ENCODE peak calls at places on chromosomes 2 and 18, in nine cellular contexts. A, K, E, W, H, S, D, G and F are unnamed samples.

GRCh38 chr2:240600451-240600961 is 14.0 kb downstream of the CAPN10 start:
- DNase-seq in A (no peak), K (no peak), E (no peak), W (no peak), H (no peak), S (no peak), D (no peak), G (no peak), F (peak)

GRCh38 chr18:26495267-26495666 is 53.1 kb downstream of the KCTD1 start:
- DNase-seq in A (no peak), K (no peak), E (no peak), W (no peak), H (no peak), S (no peak), D (no peak), G (no peak), F (no peak)

GRCh38 chr2:55014962-55015939 is 35.0 kb downstream of the RTN4 start:
- DNase-seq in A (peak), K (peak), E (no peak), W (peak), H (no peak), S (peak), D (peak), G (peak), F (no peak)

GRCh38 chr2:143030127-143030526 is 99.1 kb upstream of the ARHGAP15 start:
- DNase-seq in A (no peak), K (no peak), E (no peak), W (no peak), H (no peak), S (peak), D (no peak), G (no peak), F (peak)

GRCh38 chr2:115160523-115161521 is 718.4 kb downstream of the DPP10 start:
- DNase-seq in A (no peak), K (no peak), E (no peak), W (no peak), H (no peak), S (no peak), D (no peak), G (no peak), F (no peak)

GRCh38 chr2:75464348-75464946 is 96.3 kb downstream of the EVA1A start:
- DNase-seq in A (no peak), K (no peak), E (no peak), W (no peak), H (peak), S (peak), D (no peak), G (no peak), F (no peak)

GRCh38 chr2:174522553-174522952 is 35.7 kb upstream of the GPR155 start:
- DNase-seq in A (no peak), K (no peak), E (no peak), W (no peak), H (no peak), S (peak), D (no peak), G (no peak), F (no peak)

GRCh38 chr18:52216686-52217085 is 123.3 kb upstream of the DCC start:
- DNase-seq in A (no peak), K (no peak), E (no peak), W (no peak), H (no peak), S (no peak), D (no peak), G (no peak), F (no peak)

GRCh38 chr2:25029183-25029554 is 12.7 kb upstream of the EFR3B start:
- DNase-seq in A (no peak), K (no peak), E (no peak), W (no peak), H (no peak), S (no peak), D (no peak), G (no peak), F (no peak)

GRCh38 chr2:119114266-119114665 is 44.3 kb downstream of the C1QL2 start:
- DNase-seq in A (no peak), K (no peak), E (no peak), W (no peak), H (no peak), S (no peak), D (peak), G (no peak), F (peak)

GRCh38 chr2:217978536-217979150 is 24.2 kb downstream of the TNS1 start:
- DNase-seq in A (no peak), K (no peak), E (no peak), W (no peak), H (no peak), S (no peak), D (no peak), G (peak), F (peak)

GRCh38 chr18:54783100-54783499 is 45.2 kb upstream of the RAB27B start:
- DNase-seq in A (no peak), K (no peak), E (no peak), W (no peak), H (no peak), S (no peak), D (no peak), G (no peak), F (no peak)

GRCh38 chr2:210541280-210541902 is 15.0 kb upstream of the CPS1 start:
- DNase-seq in A (no peak), K (no peak), E (no peak), W (no peak), H (no peak), S (no peak), D (no peak), G (no peak), F (no peak)

GRCh38 chr2:60804473-60804872 is 48.4 kb downstream of the PAPOLG start:
- DNase-seq in A (no peak), K (no peak), E (no peak), W (no peak), H (no peak), S (no peak), D (no peak), G (no peak), F (no peak)

DNA sequence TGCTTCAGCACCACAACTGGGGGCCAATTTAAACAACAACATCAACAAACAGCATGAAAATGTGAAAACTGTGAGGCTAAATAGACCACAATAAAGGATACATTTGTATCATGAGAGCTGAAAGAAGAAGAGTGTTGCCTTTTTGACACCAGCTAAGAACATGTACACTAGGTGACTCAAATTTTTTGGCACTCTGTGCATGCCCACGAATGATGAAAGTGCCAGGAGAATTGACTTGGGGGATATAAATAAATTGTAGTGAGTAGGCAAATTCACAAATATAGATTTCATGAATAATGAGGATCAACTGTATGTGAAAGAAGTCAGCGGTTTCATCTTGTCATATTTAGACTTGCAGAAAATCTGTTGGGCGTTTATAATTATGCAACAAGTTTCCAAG is 1388.0 kb upstream of the LRRTM1 start:
- DNase-seq in A (no peak), K (no peak), E (no peak), W (no peak), H (no peak), S (no peak), D (no peak), G (no peak), F (no peak)
- TF ChIP-seq CTCF in A (no peak), K (no peak), E (no peak), W (no peak), H (no peak), S (no peak), D (no peak), G (no peak), F (no peak)

GRCh38 chr2:86764661-86765307 is 25.9 kb downstream of the CD8A start:
- DNase-seq in A (peak), K (no peak), E (no peak), W (peak), H (peak), S (peak), D (no peak), G (no peak), F (no peak)
- TF ChIP-seq CTCF in A (peak), K (peak), E (peak), W (no peak), H (peak), S (peak), D (peak), G (peak), F (peak)

GRCh38 chr2:238594796-238595749 is 168.3 kb downstream of the ASB1 start:
- DNase-seq in A (no peak), K (no peak), E (no peak), W (no peak), H (no peak), S (no peak), D (peak), G (no peak), F (no peak)

GRCh38 chr2:238593678-238594077 is 167.0 kb downstream of the ASB1 start:
- DNase-seq in A (no peak), K (no peak), E (no peak), W (no peak), H (no peak), S (no peak), D (peak), G (no peak), F (no peak)

GRCh38 chr2:238591732-238592131 is 165.0 kb downstream of the ASB1 start:
- DNase-seq in A (no peak), K (no peak), E (no peak), W (no peak), H (no peak), S (peak), D (peak), G (no peak), F (no peak)

GRCh38 chr2:238595750-238596570 is 169.2 kb downstream of the ASB1 start:
- DNase-seq in A (no peak), K (no peak), E (no peak), W (no peak), H (no peak), S (no peak), D (peak), G (no peak), F (no peak)

GRCh38 chr2:238593236-238593635 is 166.5 kb downstream of the ASB1 start:
- DNase-seq in A (no peak), K (no peak), E (no peak), W (no peak), H (no peak), S (no peak), D (peak), G (no peak), F (no peak)
- TF ChIP-seq CTCF in A (no peak), K (no peak), E (no peak), W (no peak), H (no peak), S (no peak), D (no peak), G (no peak), F (no peak)

GRCh38 chr2:125106710-125107109 is 1081.6 kb downstream of the CNTNAP5 start:
- DNase-seq in A (no peak), K (no peak), E (no peak), W (no peak), H (no peak), S (no peak), D (no peak), G (no peak), F (no peak)
- TF ChIP-seq CTCF in A (no peak), K (no peak), E (no peak), W (no peak), H (no peak), S (no peak), D (no peak), G (no peak), F (no peak)

GRCh38 chr2:15812187-15812830 is 128.0 kb upstream of the MYCN start:
- DNase-seq in A (no peak), K (no peak), E (no peak), W (no peak), H (no peak), S (no peak), D (no peak), G (no peak), F (no peak)
- TF ChIP-seq CTCF in A (no peak), K (no peak), E (no peak), W (no peak), H (no peak), S (no peak), D (no peak), G (no peak), F (no peak)

GRCh38 chr18:5521000-5521399 is 22.8 kb downstream of the EPB41L3 start:
- DNase-seq in A (no peak), K (no peak), E (no peak), W (no peak), H (no peak), S (no peak), D (no peak), G (no peak), F (no peak)

GRCh38 chr18:5520464-5520863 is 23.3 kb downstream of the EPB41L3 start:
- DNase-seq in A (no peak), K (no peak), E (no peak), W (no peak), H (no peak), S (no peak), D (no peak), G (no peak), F (no peak)

GRCh38 chr18:5518179-5518770 is 25.5 kb downstream of the EPB41L3 start:
- DNase-seq in A (no peak), K (no peak), E (no peak), W (no peak), H (no peak), S (no peak), D (no peak), G (no peak), F (no peak)

GRCh38 chr18:5518899-5519371 is 24.9 kb downstream of the EPB41L3 start:
- DNase-seq in A (no peak), K (no peak), E (no peak), W (no peak), H (no peak), S (peak), D (no peak), G (no peak), F (no peak)

DNA sequence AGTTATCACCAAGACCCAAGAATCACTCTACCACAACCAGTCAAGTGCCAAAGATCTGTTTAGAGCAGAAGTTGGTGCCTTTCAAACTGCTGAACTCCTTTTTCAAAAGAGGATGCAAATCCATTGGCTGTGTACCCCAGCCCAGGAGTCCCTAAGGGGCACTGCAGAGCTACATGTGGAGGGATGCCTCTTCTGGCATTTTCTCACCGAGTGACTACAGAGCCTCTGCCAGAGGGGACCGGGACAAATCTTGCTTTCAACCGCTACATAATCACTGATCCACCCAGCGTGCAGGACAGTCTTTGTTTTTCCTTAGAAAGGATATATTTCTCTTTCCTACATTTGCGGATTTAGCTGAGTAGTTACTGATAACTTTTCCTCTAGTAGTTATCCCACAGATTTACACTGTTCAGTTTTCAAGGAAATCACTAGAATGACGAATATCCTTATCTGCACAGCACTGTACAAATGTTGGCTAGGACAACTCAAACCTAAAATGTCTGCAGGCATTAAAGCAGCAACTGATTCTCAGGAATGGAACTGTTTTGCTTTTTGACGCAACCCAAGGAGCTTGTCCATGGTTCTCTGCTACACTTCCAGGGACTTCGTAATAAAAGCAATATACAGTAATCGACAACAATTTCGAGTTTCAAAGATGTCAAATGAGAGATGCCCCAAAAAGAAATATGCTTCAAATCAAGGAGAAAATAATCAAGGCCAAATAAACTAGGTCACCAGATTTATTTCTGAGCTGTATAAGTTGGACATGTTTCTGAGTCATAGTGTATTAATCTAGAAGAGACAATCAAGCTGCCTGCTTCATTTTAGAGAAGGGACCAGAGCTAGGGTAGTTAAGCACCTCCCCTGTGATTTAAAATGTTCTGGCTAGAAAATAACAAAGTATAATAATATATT is 24.1 kb downstream of the EPB41L3 start:
- DNase-seq in A (no peak), K (no peak), E (no peak), W (no peak), H (no peak), S (peak), D (no peak), G (no peak), F (no peak)
- TF ChIP-seq CTCF in A (no peak), K (no peak), E (no peak), W (no peak), H (no peak), S (no peak), D (no peak), G (no peak), F (no peak)

GRCh38 chr2:84532291-84532690 is 16.0 kb downstream of the DNAH6 start:
- DNase-seq in A (no peak), K (no peak), E (no peak), W (no peak), H (no peak), S (no peak), D (no peak), G (no peak), F (no peak)

GRCh38 chr2:84527137-84528129 is 11.1 kb downstream of the DNAH6 start:
- DNase-seq in A (no peak), K (no peak), E (no peak), W (no peak), H (no peak), S (peak), D (no peak), G (no peak), F (no peak)

DNA sequence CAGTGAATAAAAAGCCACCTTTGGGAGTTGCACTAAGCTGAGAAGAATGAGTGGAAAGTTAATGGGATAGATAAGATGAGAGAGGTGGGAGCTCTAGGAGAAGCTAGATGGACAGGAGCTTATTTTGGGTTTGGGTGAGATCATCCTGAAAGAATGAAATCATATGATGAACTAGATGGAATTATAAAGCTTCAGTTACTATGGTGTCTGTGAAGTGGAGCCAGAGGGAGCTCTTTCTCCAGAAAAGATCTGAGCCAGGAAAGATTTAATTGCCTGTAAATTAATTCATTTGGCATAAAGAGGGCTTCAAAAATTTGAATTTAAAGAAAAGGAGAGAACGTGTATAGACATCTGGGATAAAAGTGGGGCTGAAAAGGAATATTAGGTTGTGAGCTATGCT is 10.3 kb downstream of the DNAH6 start:
- DNase-seq in A (no peak), K (no peak), E (no peak), W (no peak), H (no peak), S (peak), D (no peak), G (no peak), F (no peak)
- TF ChIP-seq CTCF in A (no peak), K (peak), E (no peak), W (no peak), H (no peak), S (no peak), D (no peak), G (no peak), F (no peak)

GRCh38 chr2:48912110-48912509 is 156.6 kb upstream of the LHCGR start:
- DNase-seq in A (no peak), K (no peak), E (no peak), W (no peak), H (no peak), S (no peak), D (no peak), G (no peak), F (no peak)
- TF ChIP-seq CTCF in A (no peak), K (no peak), E (peak), W (no peak), H (no peak), S (no peak), D (no peak), G (no peak), F (no peak)

GRCh38 chr2:85340034-85340892 is 12.5 kb upstream of the TGOLN2 start:
- DNase-seq in A (no peak), K (no peak), E (no peak), W (no peak), H (no peak), S (peak), D (no peak), G (no peak), F (no peak)
- TF ChIP-seq CTCF in A (no peak), K (no peak), E (no peak), W (no peak), H (no peak), S (no peak), D (no peak), G (no peak), F (no peak)

GRCh38 chr2:69013837-69014796 is 1.1 kb downstream of the ANTXR1 start:
- DNase-seq in A (no peak), K (no peak), E (no peak), W (no peak), H (no peak), S (peak), D (no peak), G (no peak), F (no peak)

GRCh38 chr2:69012310-69013122 is 463 bp upstream of the ANTXR1 start:
- DNase-seq in A (peak), K (peak), E (peak), W (peak), H (peak), S (peak), D (peak), G (peak), F (no peak)

GRCh38 chr2:69010437-69011194 is 2.4 kb upstream of the ANTXR1 start:
- DNase-seq in A (no peak), K (no peak), E (no peak), W (no peak), H (no peak), S (no peak), D (peak), G (no peak), F (no peak)

GRCh38 chr2:69011611-69012157 is 1.3 kb upstream of the ANTXR1 start:
- DNase-seq in A (no peak), K (no peak), E (no peak), W (no peak), H (no peak), S (no peak), D (no peak), G (no peak), F (no peak)

DNA sequence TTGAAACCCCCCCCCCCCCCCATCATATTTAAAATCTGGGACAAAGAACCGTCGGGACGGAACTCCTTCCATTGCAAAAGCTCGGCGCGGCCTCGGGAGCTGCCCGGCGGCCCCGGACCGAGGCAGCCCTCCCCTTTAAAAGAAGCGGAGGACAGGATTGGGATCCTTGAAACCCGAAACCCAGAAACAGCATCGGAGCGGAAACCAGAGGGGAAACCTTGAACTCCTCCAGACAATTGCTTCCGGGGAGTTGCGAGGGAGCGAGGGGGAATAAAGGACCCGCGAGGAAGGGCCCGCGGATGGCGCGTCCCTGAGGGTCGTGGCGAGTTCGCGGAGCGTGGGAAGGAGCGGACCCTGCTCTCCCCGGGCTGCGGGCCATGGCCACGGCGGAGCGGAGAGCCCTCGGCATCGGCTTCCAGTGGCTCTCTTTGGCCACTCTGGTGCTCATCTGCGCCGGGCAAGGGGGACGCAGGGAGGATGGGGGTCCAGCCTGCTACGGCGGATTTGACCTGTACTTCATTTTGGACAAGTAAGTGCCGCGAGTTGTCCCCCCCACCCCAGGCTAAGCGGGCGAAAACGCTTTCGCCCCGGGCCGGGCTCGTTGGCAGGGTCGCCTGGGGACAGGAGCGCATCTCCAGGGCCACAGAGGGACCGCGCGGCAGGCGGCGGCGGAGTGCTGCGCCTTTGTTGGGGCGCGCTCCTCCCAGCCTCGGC is at the start of gene ANTXR1:
- DNase-seq in A (peak), K (peak), E (peak), W (peak), H (peak), S (peak), D (peak), G (peak), F (no peak)
- TF ChIP-seq CTCF in A (no peak), K (no peak), E (no peak), W (no peak), H (no peak), S (no peak), D (no peak), G (no peak), F (peak)